ENCODE peak calls at places on chromosome 11, in seven cellular contexts. U, O, C, L, Q, N and R are unnamed samples.

GRCh38 chr11:132064987-132065620 is 694.7 kb downstream of the NTM start:
- DNase-seq in U (no peak), O (peak), C (no peak), L (peak), Q (no peak), N (no peak), R (no peak)

GRCh38 chr11:114399903-114400221 is 449 bp downstream of the C11orf71 start:
- DNase-seq in U (peak), O (no peak), C (no peak), L (peak), Q (no peak), N (no peak), R (no peak)

GRCh38 chr11:19060629-19061028 is at the start of gene MRGPRX2:
- DNase-seq in U (no peak), O (no peak), C (no peak), L (no peak), Q (no peak), N (no peak), R (no peak)

GRCh38 chr11:26996056-26996455 is 2.1 kb downstream of the FIBIN start:
- DNase-seq in U (no peak), O (no peak), C (no peak), L (peak), Q (no peak), N (no peak), R (no peak)

GRCh38 chr11:16809901-16810668 is 71.6 kb downstream of the C11orf58 start:
- DNase-seq in U (no peak), O (no peak), C (no peak), L (peak), Q (no peak), N (peak), R (no peak)

GRCh38 chr11:99973993-99974392 is 713.1 kb upstream of the ARHGAP42 start:
- DNase-seq in U (no peak), O (no peak), C (no peak), L (peak), Q (peak), N (no peak), R (no peak)

GRCh38 chr11:82794490-82794889 is 60.8 kb upstream of the FAM181B start:
- DNase-seq in U (no peak), O (no peak), C (no peak), L (no peak), Q (no peak), N (no peak), R (no peak)

GRCh38 chr11:20110908-20111669 is 49.2 kb downstream of the DBX1 start:
- DNase-seq in U (peak), O (peak), C (no peak), L (peak), Q (peak), N (no peak), R (peak)

GRCh38 chr11:30788849-30789248 is 202.7 kb upstream of the MPPED2 start:
- DNase-seq in U (no peak), O (no peak), C (no peak), L (no peak), Q (no peak), N (no peak), R (no peak)